ENCODE peak calls at places on chromosomes 6 and 20, in six cellular contexts. One of them, this sample, is unnamed.

GRCh38 chr6:154555075-154555677 is 44.7 kb upstream of the CNKSR3 start:
- ATAC-seq in upper lobe of left lung: no peak
- ATAC-seq in HepG2: peak; percentile 41
- ATAC-seq in A549: peak; percentile 93
- ATAC-seq in GM12878: no peak
- ATAC-seq in K562: no peak
- ATAC-seq in this sample: no peak

GRCh38 chr6:161228096-161228495 is 45.8 kb downstream of the AGPAT4 start:
- ATAC-seq in upper lobe of left lung: peak; percentile 72
- ATAC-seq in HepG2: no peak
- ATAC-seq in A549: no peak
- ATAC-seq in GM12878: no peak
- ATAC-seq in K562: no peak
- ATAC-seq in this sample: peak; percentile 62

GRCh38 chr20:41142914-41143313 is 5.6 kb downstream of the PLCG1 start:
- ATAC-seq in upper lobe of left lung: no peak
- ATAC-seq in HepG2: no peak
- ATAC-seq in A549: no peak
- ATAC-seq in GM12878: peak; percentile 41
- ATAC-seq in K562: peak; percentile 33
- ATAC-seq in this sample: no peak

GRCh38 chr20:43894531-43894930 is 20.1 kb upstream of the TOX2 start:
- ATAC-seq in upper lobe of left lung: no peak
- ATAC-seq in HepG2: no peak
- ATAC-seq in A549: no peak
- ATAC-seq in GM12878: no peak
- ATAC-seq in K562: no peak
- ATAC-seq in this sample: no peak

GRCh38 chr6:101666256-101666655 is 272.7 kb downstream of the GRIK2 start:
- ATAC-seq in upper lobe of left lung: peak; percentile 10
- ATAC-seq in HepG2: no peak
- ATAC-seq in A549: peak; percentile 65
- ATAC-seq in GM12878: no peak
- ATAC-seq in K562: no peak
- ATAC-seq in this sample: no peak

GRCh38 chr6:85865665-85866372 is 223.1 kb upstream of the SYNCRIP start:
- ATAC-seq in upper lobe of left lung: peak; percentile 43
- ATAC-seq in HepG2: peak; percentile 71
- ATAC-seq in A549: peak; percentile 48
- ATAC-seq in GM12878: peak; percentile 78
- ATAC-seq in K562: peak; percentile 57
- ATAC-seq in this sample: peak; percentile 54

GRCh38 chr6:165799736-165800135 is 136.7 kb upstream of the PDE10A start:
- ATAC-seq in upper lobe of left lung: peak; percentile 41
- ATAC-seq in HepG2: no peak
- ATAC-seq in A549: no peak
- ATAC-seq in GM12878: no peak
- ATAC-seq in K562: no peak
- ATAC-seq in this sample: no peak

GRCh38 chr6:3770023-3770422 is 18.5 kb upstream of the PXDC1 start:
- ATAC-seq in upper lobe of left lung: no peak
- ATAC-seq in HepG2: no peak
- ATAC-seq in A549: no peak
- ATAC-seq in GM12878: no peak
- ATAC-seq in K562: no peak
- ATAC-seq in this sample: no peak

GRCh38 chr6:42017021-42017643 is 33.2 kb upstream of the TAF8 start:
- ATAC-seq in upper lobe of left lung: peak; percentile 53
- ATAC-seq in HepG2: peak; percentile 62
- ATAC-seq in A549: peak; percentile 66
- ATAC-seq in GM12878: peak; percentile 53
- ATAC-seq in K562: peak; percentile 91
- ATAC-seq in this sample: no peak

GRCh38 chr20:50308513-50309279 is 118.1 kb downstream of the CEBPB start:
- ATAC-seq in upper lobe of left lung: peak; percentile 85
- ATAC-seq in HepG2: peak; percentile 15
- ATAC-seq in A549: peak; percentile 85
- ATAC-seq in GM12878: no peak
- ATAC-seq in K562: peak; percentile 83
- ATAC-seq in this sample: peak; percentile 79

GRCh38 chr6:156449569-156449968 is 327.6 kb upstream of the ARID1B start:
- ATAC-seq in upper lobe of left lung: no peak
- ATAC-seq in HepG2: no peak
- ATAC-seq in A549: no peak
- ATAC-seq in GM12878: no peak
- ATAC-seq in K562: no peak
- ATAC-seq in this sample: no peak

GRCh38 chr6:23752414-23752813 is 373.6 kb upstream of the NRSN1 start:
- ATAC-seq in upper lobe of left lung: no peak
- ATAC-seq in HepG2: no peak
- ATAC-seq in A549: no peak
- ATAC-seq in GM12878: no peak
- ATAC-seq in K562: no peak
- ATAC-seq in this sample: no peak

GRCh38 chr20:1810926-1811620 is 84.1 kb upstream of the SIRPA start:
- ATAC-seq in upper lobe of left lung: peak; percentile 74
- ATAC-seq in HepG2: peak; percentile 40
- ATAC-seq in A549: peak; percentile 6
- ATAC-seq in GM12878: no peak
- ATAC-seq in K562: no peak
- ATAC-seq in this sample: peak; percentile 44

GRCh38 chr20:48190757-48191156 is 405.5 kb upstream of the SULF2 start:
- ATAC-seq in upper lobe of left lung: no peak
- ATAC-seq in HepG2: no peak
- ATAC-seq in A549: no peak
- ATAC-seq in GM12878: no peak
- ATAC-seq in K562: no peak
- ATAC-seq in this sample: no peak

GRCh38 chr20:10501377-10501776 is 66.3 kb downstream of the SLX4IP start:
- ATAC-seq in upper lobe of left lung: peak; percentile 20
- ATAC-seq in HepG2: no peak
- ATAC-seq in A549: no peak
- ATAC-seq in GM12878: no peak
- ATAC-seq in K562: peak; percentile 66
- ATAC-seq in this sample: no peak

GRCh38 chr6:104252276-104252675 is 607.4 kb downstream of the HACE1 start:
- ATAC-seq in upper lobe of left lung: no peak
- ATAC-seq in HepG2: no peak
- ATAC-seq in A549: no peak
- ATAC-seq in GM12878: no peak
- ATAC-seq in K562: no peak
- ATAC-seq in this sample: no peak

GRCh38 chr6:44779130-44779826 is 391.8 kb downstream of the CDC5L start:
- ATAC-seq in upper lobe of left lung: peak; percentile 68
- ATAC-seq in HepG2: no peak
- ATAC-seq in A549: no peak
- ATAC-seq in GM12878: peak; percentile 96
- ATAC-seq in K562: no peak
- ATAC-seq in this sample: no peak

GRCh38 chr20:2771631-2772080 is 28.8 kb downstream of the CPXM1 start:
- ATAC-seq in upper lobe of left lung: no peak
- ATAC-seq in HepG2: peak; percentile 32
- ATAC-seq in A549: no peak
- ATAC-seq in GM12878: no peak
- ATAC-seq in K562: peak; percentile 32
- ATAC-seq in this sample: no peak

GRCh38 chr20:52540489-52540888 is 348.9 kb upstream of the ZFP64 start:
- ATAC-seq in upper lobe of left lung: no peak
- ATAC-seq in HepG2: no peak
- ATAC-seq in A549: no peak
- ATAC-seq in GM12878: no peak
- ATAC-seq in K562: no peak
- ATAC-seq in this sample: no peak

GRCh38 chr20:23047001-23047737 is 2.3 kb downstream of the THBD start:
- ATAC-seq in upper lobe of left lung: no peak
- ATAC-seq in HepG2: no peak
- ATAC-seq in A549: no peak
- ATAC-seq in GM12878: no peak
- ATAC-seq in K562: no peak
- ATAC-seq in this sample: no peak

GRCh38 chr20:23049201-23049932 is at the start of gene THBD:
- ATAC-seq in upper lobe of left lung: peak; percentile 81
- ATAC-seq in HepG2: no peak
- ATAC-seq in A549: peak; percentile 84
- ATAC-seq in GM12878: peak; percentile 15
- ATAC-seq in K562: no peak
- ATAC-seq in this sample: peak; percentile 79

GRCh38 chr20:23047738-23048214 is 1.7 kb downstream of the THBD start:
- ATAC-seq in upper lobe of left lung: no peak
- ATAC-seq in HepG2: no peak
- ATAC-seq in A549: peak; percentile 6
- ATAC-seq in GM12878: no peak
- ATAC-seq in K562: no peak
- ATAC-seq in this sample: no peak

GRCh38 chr20:23048283-23049200 is 930 bp downstream of the THBD start:
- ATAC-seq in upper lobe of left lung: peak; percentile 60
- ATAC-seq in HepG2: peak; percentile 25
- ATAC-seq in A549: peak; percentile 78
- ATAC-seq in GM12878: peak; percentile 57
- ATAC-seq in K562: no peak
- ATAC-seq in this sample: peak; percentile 29

GRCh38 chr20:23046431-23046830 is 3.0 kb downstream of the THBD start:
- ATAC-seq in upper lobe of left lung: no peak
- ATAC-seq in HepG2: no peak
- ATAC-seq in A549: no peak
- ATAC-seq in GM12878: no peak
- ATAC-seq in K562: no peak
- ATAC-seq in this sample: no peak
- TF ChIP-seq EP300 in upper lobe of left lung: no peak
- TF ChIP-seq EP300 in HepG2: no peak
- TF ChIP-seq EP300 in A549: no peak
- TF ChIP-seq EP300 in GM12878: no peak
- TF ChIP-seq EP300 in K562: no peak
- TF ChIP-seq EP300 in this sample: no peak

GRCh38 chr20:57953638-57954037 is 243.8 kb upstream of the PMEPA1 start:
- ATAC-seq in upper lobe of left lung: no peak
- ATAC-seq in HepG2: no peak
- ATAC-seq in A549: no peak
- ATAC-seq in GM12878: no peak
- ATAC-seq in K562: no peak
- ATAC-seq in this sample: no peak
- H3K4me3 ChIP-seq in upper lobe of left lung: no peak overlapping the region
- H3K4me3 ChIP-seq in HepG2: no peak overlapping the region
- H3K4me3 ChIP-seq in A549: no peak overlapping the region
- H3K4me3 ChIP-seq in GM12878: no peak overlapping the region
- H3K4me3 ChIP-seq in K562: no peak overlapping the region
- H3K4me3 ChIP-seq in this sample: no peak overlapping the region

DNA sequence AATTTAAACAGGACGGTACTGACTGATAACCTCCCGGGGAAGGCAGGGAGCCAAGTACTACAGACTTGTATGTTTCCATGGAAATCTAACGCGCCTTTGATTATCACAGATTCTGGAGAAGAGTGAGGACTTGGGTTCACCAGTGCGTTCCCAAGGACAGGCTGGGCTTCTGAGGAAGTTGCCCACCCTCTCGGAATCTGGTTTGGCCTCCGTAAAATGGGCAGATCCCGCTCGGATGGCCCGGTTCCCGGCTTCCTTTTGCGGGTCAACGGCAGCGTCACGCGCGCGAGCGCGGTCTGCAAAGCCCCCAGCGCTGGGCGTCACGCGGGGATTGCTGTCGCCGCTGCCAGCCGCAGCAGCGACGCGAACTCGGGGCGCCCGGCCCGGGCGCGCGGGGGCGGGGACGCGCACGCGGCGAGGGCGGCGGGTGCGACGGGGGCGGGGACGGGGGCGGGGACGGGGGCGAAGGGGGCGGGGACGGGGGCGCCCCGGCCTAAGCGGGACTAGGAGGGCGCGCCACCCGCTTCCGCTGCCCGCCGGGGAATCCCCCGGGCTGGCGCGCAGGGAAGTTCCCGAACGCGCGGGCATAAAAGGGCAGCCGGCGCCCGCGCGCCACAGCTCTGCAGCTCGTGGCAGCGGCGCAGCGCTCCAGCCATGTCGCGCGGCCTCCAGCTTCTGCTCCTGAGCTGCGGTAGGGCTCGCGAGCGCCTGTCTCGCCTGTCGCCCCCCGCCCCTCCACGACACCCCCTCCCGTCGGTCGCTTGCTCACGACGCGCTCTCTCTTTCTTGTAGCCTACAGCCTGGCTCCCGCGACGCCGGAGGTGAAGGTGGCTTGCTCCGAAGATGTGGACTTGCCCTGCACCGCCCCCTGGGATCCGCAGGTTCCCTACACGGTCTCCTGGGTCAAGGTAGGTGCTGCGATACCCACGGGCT is at the start of gene CD83:
- ATAC-seq in upper lobe of left lung: peak; percentile 92
- ATAC-seq in HepG2: peak; percentile 90
- ATAC-seq in A549: peak; percentile 93
- ATAC-seq in GM12878: peak; percentile 68
- ATAC-seq in K562: peak; percentile 90
- ATAC-seq in this sample: peak; percentile 86
- TF ChIP-seq EP300 in upper lobe of left lung: no peak
- TF ChIP-seq EP300 in HepG2: no peak
- TF ChIP-seq EP300 in A549: no peak
- TF ChIP-seq EP300 in GM12878: no peak
- TF ChIP-seq EP300 in K562: no peak
- TF ChIP-seq EP300 in this sample: no peak

GRCh38 chr6:100467144-100468012 is 2.7 kb upstream of the SIM1 start:
- ATAC-seq in upper lobe of left lung: peak; percentile 7
- ATAC-seq in HepG2: peak; percentile 50
- ATAC-seq in A549: no peak
- ATAC-seq in GM12878: no peak
- ATAC-seq in K562: no peak
- ATAC-seq in this sample: no peak

GRCh38 chr6:100464910-100465700 is at the start of gene SIM1:
- ATAC-seq in upper lobe of left lung: peak; percentile 76
- ATAC-seq in HepG2: no peak
- ATAC-seq in A549: no peak
- ATAC-seq in GM12878: no peak
- ATAC-seq in K562: no peak
- ATAC-seq in this sample: peak; percentile 52

GRCh38 chr6:100464162-100464851 is 414 bp downstream of the SIM1 start:
- ATAC-seq in upper lobe of left lung: no peak
- ATAC-seq in HepG2: no peak
- ATAC-seq in A549: no peak
- ATAC-seq in GM12878: no peak
- ATAC-seq in K562: no peak
- ATAC-seq in this sample: no peak

GRCh38 chr6:100466410-100467143 is 1.9 kb upstream of the SIM1 start:
- ATAC-seq in upper lobe of left lung: no peak
- ATAC-seq in HepG2: peak; percentile 67
- ATAC-seq in A549: no peak
- ATAC-seq in GM12878: no peak
- ATAC-seq in K562: no peak
- ATAC-seq in this sample: no peak

DNA sequence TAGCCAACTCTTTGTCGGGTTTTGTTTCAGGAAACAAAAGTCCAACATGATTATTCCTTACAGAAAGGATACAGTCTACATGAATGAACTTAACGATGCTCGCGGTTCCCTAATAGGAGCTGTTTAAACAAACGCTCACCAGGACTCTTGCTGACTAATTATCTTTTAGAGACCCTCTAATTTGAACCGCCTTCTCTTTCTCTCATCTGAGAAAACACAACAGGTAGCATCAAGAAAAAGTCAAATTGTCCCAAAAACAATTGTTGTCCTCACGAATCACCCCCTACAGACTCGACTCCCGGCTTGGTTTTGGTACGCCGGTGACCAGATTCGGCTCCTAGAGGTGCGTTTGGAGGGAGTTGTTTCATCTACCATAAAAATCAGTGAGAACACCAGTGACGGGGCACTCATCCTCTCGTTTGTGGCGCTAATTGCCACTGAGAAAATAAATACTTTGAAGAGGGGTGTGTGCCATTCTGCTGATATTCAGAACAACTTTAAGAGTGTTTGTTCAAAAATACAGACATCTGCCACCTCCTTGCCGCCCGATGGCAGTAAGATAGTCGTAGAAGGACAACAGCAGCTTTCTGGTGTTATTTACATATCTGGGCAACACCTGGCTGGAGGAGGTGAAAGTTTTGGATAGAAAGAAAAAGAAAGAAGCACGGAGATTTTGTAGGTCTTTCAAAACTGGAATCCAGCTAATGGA is 1.1 kb upstream of the SIM1 start:
- ATAC-seq in upper lobe of left lung: no peak
- ATAC-seq in HepG2: no peak
- ATAC-seq in A549: no peak
- ATAC-seq in GM12878: no peak
- ATAC-seq in K562: no peak
- ATAC-seq in this sample: no peak
- H3K4me3 ChIP-seq in upper lobe of left lung: no peak overlapping the region
- H3K4me3 ChIP-seq in HepG2: no peak overlapping the region
- H3K4me3 ChIP-seq in A549: no peak overlapping the region
- H3K4me3 ChIP-seq in GM12878: no peak overlapping the region
- H3K4me3 ChIP-seq in K562: no peak overlapping the region
- H3K4me3 ChIP-seq in this sample: no peak overlapping the region

This sample was measured in gastroesophageal sphincter.